ENCODE peak calls at places on chromosomes 11 and 22, in eight cellular contexts. O, D, Y, W, L, I, G and U are unnamed samples.

GRCh38 chr11:57249384-57250319 is 12.6 kb upstream of the APLNR start:
- DNase-seq in G (peak; percentile 89), O (peak; percentile 50), L (peak; percentile 10), D (peak; percentile 75), I (peak; percentile 78), Y (peak; percentile 19), W (peak; percentile 63), U (peak; percentile 55)

GRCh38 chr11:86688398-86689179 is 16.2 kb upstream of the ME3 start:
- DNase-seq in D (no peak), G (no peak), L (no peak), Y (no peak), I (no peak), O (no peak), W (no peak), U (no peak)

GRCh38 chr11:126619516-126619915 is 264.0 kb downstream of the ST3GAL4 start:
- DNase-seq in L (no peak), I (no peak), Y (no peak), W (no peak), D (no peak), G (no peak), O (no peak), U (no peak)

GRCh38 chr11:91790346-91790745 is 434.3 kb upstream of the FAT3 start:
- DNase-seq in W (no peak), O (no peak), L (no peak), G (no peak), I (no peak), Y (no peak), D (no peak), U (peak; percentile 78)

GRCh38 chr11:69141742-69142141 is 14.0 kb upstream of the SMIM38 start:
- DNase-seq in D (no peak), O (no peak), I (no peak), W (no peak), Y (no peak), G (peak; percentile 42), L (no peak), U (no peak)

GRCh38 chr11:8372641-8373381 is 109.1 kb upstream of the LMO1 start:
- DNase-seq in G (peak; percentile 79), D (no peak), Y (no peak), W (no peak), L (no peak), O (no peak), I (no peak), U (no peak)

GRCh38 chr11:95089620-95090542 is at the start of gene ENDOD1:
- DNase-seq in W (peak; percentile 87), O (peak; percentile 77), I (peak; percentile 88), Y (no peak), D (peak; percentile 88), L (peak; percentile 73), G (peak; percentile 96), U (peak; percentile 86)

GRCh38 chr22:31652129-31652528 is 9.9 kb downstream of the PISD start:
- DNase-seq in Y (no peak), L (no peak), O (no peak), I (no peak), W (no peak), D (no peak), G (no peak), U (no peak)

GRCh38 chr22:20000246-20001081 is 16.2 kb downstream of the ARVCF start:
- DNase-seq in W (no peak), G (no peak), I (no peak), L (no peak), O (peak; percentile 60), D (peak; percentile 64), Y (no peak), U (no peak)

GRCh38 chr11:14566331-14567063 is 46.3 kb upstream of the PSMA1 start:
- DNase-seq in W (no peak), Y (no peak), D (no peak), I (no peak), O (no peak), G (no peak), L (no peak), U (no peak)

GRCh38 chr11:93662177-93662575 is 694 bp downstream of the CEP295 start:
- DNase-seq in O (no peak), W (peak; percentile 5), G (no peak), L (no peak), D (no peak), Y (peak; percentile 15), I (no peak), U (no peak)

GRCh38 chr11:79896258-79896657 is 455.4 kb upstream of the TENM4 start:
- DNase-seq in G (no peak), O (no peak), L (no peak), Y (no peak), D (no peak), I (no peak), W (no peak), U (no peak)

GRCh38 chr11:3808846-3809623 is 675 bp downstream of the PGAP2 start:
- DNase-seq in D (no peak), W (peak; percentile 71), G (no peak), I (peak; percentile 68), O (no peak), L (no peak), Y (no peak), U (peak; percentile 67)

GRCh38 chr11:33699515-33700424 is 856 bp downstream of the C11orf91 start:
- DNase-seq in G (peak; percentile 93), I (peak; percentile 82), D (peak; percentile 59), L (no peak), W (no peak), O (no peak), Y (no peak), U (no peak)

GRCh38 chr11:105372214-105372613 is 232.6 kb upstream of the CARD18 start:
- DNase-seq in I (no peak), L (no peak), W (no peak), O (no peak), G (no peak), Y (no peak), D (no peak), U (no peak)

GRCh38 chr11:119207300-119207570 is 1.1 kb downstream of the CBL start:
- DNase-seq in L (no peak), W (no peak), G (no peak), I (no peak), D (no peak), Y (no peak), O (no peak), U (no peak)

GRCh38 chr11:117062503-117062902 is 35.7 kb downstream of the SIK3 start:
- DNase-seq in G (no peak), L (peak; percentile 17), W (no peak), Y (no peak), I (no peak), D (no peak), O (no peak), U (no peak)

GRCh38 chr22:48379371-48379770 is 1448.3 kb downstream of the BRD1 start:
- DNase-seq in W (no peak), Y (no peak), O (no peak), L (no peak), D (no peak), G (peak; percentile 80), I (no peak), U (no peak)

GRCh38 chr22:40281717-40282116 is 64.6 kb upstream of the ADSL start:
- DNase-seq in L (no peak), O (no peak), D (no peak), W (no peak), Y (no peak), G (no peak), I (no peak), U (no peak)

GRCh38 chr11:76640540-76640939 is 30.0 kb downstream of the LRRC32 start:
- DNase-seq in I (no peak), O (no peak), G (peak; percentile 59), L (no peak), D (no peak), W (no peak), Y (no peak), U (no peak)

GRCh38 chr11:76635991-76636520 is 34.5 kb downstream of the LRRC32 start:
- DNase-seq in O (no peak), L (no peak), I (no peak), G (peak; percentile 68), Y (no peak), D (no peak), W (no peak), U (no peak)

GRCh38 chr22:33921576-33922181 is 1.4 kb upstream of the LARGE1 start:
- DNase-seq in Y (no peak), G (peak; percentile 92), I (peak; percentile 72), O (peak; percentile 55), L (no peak), W (peak; percentile 46), D (peak; percentile 70), U (peak; percentile 85)

GRCh38 chr22:40407021-40407761 is 36.8 kb downstream of the SGSM3 start:
- DNase-seq in G (no peak), W (no peak), O (no peak), Y (no peak), D (no peak), L (no peak), I (no peak), U (no peak)

GRCh38 chr22:28791841-28792490 is 8.4 kb downstream of the XBP1 start:
- DNase-seq in W (no peak), D (no peak), Y (no peak), I (no peak), O (no peak), G (no peak), L (no peak), U (no peak)

GRCh38 chr11:115334932-115335788 is 169.1 kb downstream of the CADM1 start:
- DNase-seq in I (no peak), G (no peak), W (peak; percentile 37), O (no peak), L (no peak), Y (no peak), D (no peak), U (peak; percentile 9)

GRCh38 chr11:69249641-69250502 is 44.1 kb upstream of the MYEOV start:
- DNase-seq in I (no peak), L (no peak), G (peak; percentile 81), O (no peak), Y (no peak), W (no peak), D (no peak), U (no peak)

GRCh38 chr11:73347067-73347466 is 29.1 kb upstream of the RELT start:
- DNase-seq in O (no peak), L (no peak), D (no peak), W (no peak), Y (no peak), G (no peak), I (no peak), U (no peak)

GRCh38 chr11:67492801-67493547 is 10.1 kb downstream of the AIP start:
- DNase-seq in Y (no peak), I (no peak), O (no peak), D (no peak), L (no peak), G (peak; percentile 79), W (no peak), U (no peak)

GRCh38 chr11:60345489-60345888 is 18.4 kb downstream of the MS4A6E start:
- DNase-seq in D (peak; percentile 13), O (no peak), I (no peak), W (no peak), G (no peak), Y (no peak), L (no peak), U (no peak)

GRCh38 chr22:22593964-22594656 is 35.0 kb upstream of the PRAME start:
- DNase-seq in G (no peak), I (peak; percentile 32), W (peak; percentile 47), L (peak; percentile 37), D (peak; percentile 23), O (peak; percentile 12), Y (no peak), U (peak; percentile 62)

GRCh38 chr11:44609783-44610155 is 44.3 kb downstream of the CD82 start:
- DNase-seq in D (no peak), G (no peak), O (no peak), L (no peak), Y (no peak), W (no peak), I (no peak), U (no peak)

GRCh38 chr22:16961477-16962186 is 46.4 kb downstream of the GAB4 start:
- DNase-seq in W (no peak), L (no peak), G (peak; percentile 76), I (no peak), O (no peak), Y (no peak), D (no peak), U (no peak)

GRCh38 chr11:2434506-2435255 is 9.6 kb downstream of the TRPM5 start:
- DNase-seq in O (no peak), L (no peak), Y (no peak), D (no peak), I (no peak), W (no peak), G (no peak), U (no peak)